ENCODE peak calls at places on chromosomes 16 and 17, in nine cellular contexts. M is BJ, N is IMR-90, E is heart left ventricle, W is heart right ventricle, G is fibroblast of the aortic adventitia, P is K562, J is cardiac muscle cell, V is fibroblast of mammary gland. B is an unnamed sample.

GRCh38 chr16:4936181-4936990 is 562 bp downstream of the PPL start:
- DNase-seq in M (no peak), J (no peak), N (no peak), E (no peak), V (no peak), G (no peak), W (peak; percentile 32), P (peak; percentile 55), B (no peak)

GRCh38 chr17:78324391-78325075 is 35.3 kb downstream of the SOCS3 start:
- DNase-seq in J (peak; percentile 96), P (no peak), E (peak; percentile 92), G (peak; percentile 85), N (peak; percentile 89), V (peak; percentile 89), M (peak; percentile 77), W (peak; percentile 89), B (peak; percentile 88)

GRCh38 chr16:70740174-70740918 is 54.5 kb upstream of the MTSS2 start:
- DNase-seq in M (no peak), J (no peak), N (no peak), V (no peak), E (no peak), P (no peak), G (no peak), W (no peak), B (no peak)

GRCh38 chr17:16877102-16877501 is 94.8 kb downstream of the TNFRSF13B start:
- DNase-seq in V (peak; percentile 33), N (no peak), W (no peak), E (no peak), M (no peak), J (no peak), G (no peak), P (no peak), B (no peak)

GRCh38 chr17:74442670-74443515 is 11.0 kb downstream of the GPRC5C start:
- DNase-seq in P (peak; percentile 62), N (no peak), E (peak; percentile 94), J (peak; percentile 78), M (no peak), G (peak; percentile 22), W (peak; percentile 93), V (peak; percentile 75), B (no peak)

GRCh38 chr16:4202615-4203014 is 39.3 kb downstream of the SRL start:
- DNase-seq in W (no peak), N (no peak), E (no peak), G (no peak), P (no peak), M (no peak), J (no peak), V (no peak), B (no peak)

GRCh38 chr16:4865231-4865860 is 18.1 kb downstream of the UBN1 start:
- DNase-seq in P (no peak), N (no peak), G (no peak), V (no peak), J (no peak), W (no peak), E (no peak), M (no peak), B (no peak)

GRCh38 chr16:31120129-31120528 is 2.7 kb downstream of the KAT8 start:
- DNase-seq in E (no peak), J (no peak), M (no peak), N (no peak), P (no peak), W (no peak), V (no peak), G (no peak), B (no peak)

GRCh38 chr17:68322630-68323029 is 31.3 kb downstream of the ARSG start:
- DNase-seq in G (no peak), N (no peak), V (no peak), E (no peak), W (no peak), J (no peak), M (no peak), P (no peak), B (no peak)

GRCh38 chr16:55242667-55243066 is 81.3 kb upstream of the IRX6 start:
- DNase-seq in M (no peak), G (no peak), E (no peak), N (no peak), J (no peak), P (no peak), W (no peak), V (no peak), B (no peak)

GRCh38 chr16:53899471-53899870 is 195.5 kb downstream of the FTO start:
- DNase-seq in N (no peak), P (no peak), M (no peak), W (no peak), J (peak; percentile 33), V (peak; percentile 38), G (peak; percentile 25), E (no peak), B (no peak)

GRCh38 chr16:88999457-89000206 is 22.6 kb upstream of the CBFA2T3 start:
- DNase-seq in W (no peak), P (peak; percentile 88), N (no peak), V (peak; percentile 6), J (peak; percentile 12), G (no peak), E (no peak), M (no peak), B (no peak)

GRCh38 chr16:48101069-48101674 is 54.6 kb downstream of the ABCC12 start:
- DNase-seq in J (no peak), G (peak; percentile 25), V (no peak), W (no peak), E (no peak), M (no peak), P (no peak), N (no peak), B (no peak)

GRCh38 chr16:9549487-9549886 is 458.0 kb downstream of the HAPSTR1 start:
- DNase-seq in N (no peak), J (no peak), V (no peak), M (no peak), G (no peak), P (no peak), W (no peak), E (no peak), B (no peak)

GRCh38 chr16:51134269-51134812 is 16.7 kb downstream of the SALL1 start:
- DNase-seq in N (no peak), M (no peak), W (no peak), J (peak; percentile 5), G (no peak), V (no peak), E (no peak), P (no peak), B (no peak)

DNA sequence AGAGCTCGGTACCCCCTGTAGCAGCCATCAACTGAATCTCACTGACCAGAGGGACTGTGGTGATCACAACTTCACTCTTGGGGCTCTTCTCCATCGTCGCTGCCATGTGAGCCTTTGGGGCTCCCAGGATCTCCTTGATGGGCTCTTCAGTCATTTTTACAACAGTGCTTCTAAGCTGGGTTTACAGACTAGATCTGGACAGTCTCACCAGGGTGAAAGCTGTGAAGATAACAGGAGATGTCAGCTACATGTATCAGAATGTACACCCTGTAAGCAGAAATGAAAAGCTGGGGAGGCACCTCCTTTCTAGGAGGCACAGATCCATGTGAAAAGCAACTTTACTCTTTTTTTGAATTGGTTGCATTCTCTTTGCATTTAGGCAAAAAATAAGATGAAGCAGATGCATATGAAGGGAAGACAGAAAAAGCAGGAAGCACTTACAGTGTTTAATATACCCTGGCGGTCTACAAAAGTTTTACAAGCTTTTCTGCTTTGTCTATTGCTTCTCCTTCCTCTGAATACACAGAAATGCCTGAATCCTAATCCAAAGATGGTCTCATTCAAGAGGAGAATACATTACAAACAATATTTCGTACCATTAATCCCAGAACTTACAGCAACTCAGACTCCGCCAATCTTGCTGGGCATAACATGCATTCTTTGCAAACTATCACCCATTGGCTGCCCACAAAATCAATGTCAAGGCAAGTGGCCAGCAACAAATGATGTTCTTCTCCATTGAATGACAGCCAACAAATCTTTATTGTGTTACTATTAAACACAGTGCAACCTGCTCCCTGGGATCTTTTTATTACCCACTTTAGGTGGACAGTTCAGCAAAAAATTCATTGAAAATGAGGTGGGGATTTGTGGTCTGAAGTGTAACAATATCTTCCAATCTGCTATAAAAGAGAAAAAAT is 1.5 kb downstream of the TMEM100 start:
- DNase-seq in N (no peak), P (no peak), G (no peak), V (no peak), J (no peak), E (no peak), M (no peak), W (no peak), B (no peak)
- H3K4me3 ChIP-seq in N (no peak overlapping the region), P (no peak overlapping the region), G (no peak overlapping the region), V (peak overlapping the region; percentile 1), J (no peak overlapping the region), E (peak overlapping the region; percentile 40), M (no peak overlapping the region), W (peak overlapping the region; percentile 44), B (peak overlapping the region; percentile 85)

DNA sequence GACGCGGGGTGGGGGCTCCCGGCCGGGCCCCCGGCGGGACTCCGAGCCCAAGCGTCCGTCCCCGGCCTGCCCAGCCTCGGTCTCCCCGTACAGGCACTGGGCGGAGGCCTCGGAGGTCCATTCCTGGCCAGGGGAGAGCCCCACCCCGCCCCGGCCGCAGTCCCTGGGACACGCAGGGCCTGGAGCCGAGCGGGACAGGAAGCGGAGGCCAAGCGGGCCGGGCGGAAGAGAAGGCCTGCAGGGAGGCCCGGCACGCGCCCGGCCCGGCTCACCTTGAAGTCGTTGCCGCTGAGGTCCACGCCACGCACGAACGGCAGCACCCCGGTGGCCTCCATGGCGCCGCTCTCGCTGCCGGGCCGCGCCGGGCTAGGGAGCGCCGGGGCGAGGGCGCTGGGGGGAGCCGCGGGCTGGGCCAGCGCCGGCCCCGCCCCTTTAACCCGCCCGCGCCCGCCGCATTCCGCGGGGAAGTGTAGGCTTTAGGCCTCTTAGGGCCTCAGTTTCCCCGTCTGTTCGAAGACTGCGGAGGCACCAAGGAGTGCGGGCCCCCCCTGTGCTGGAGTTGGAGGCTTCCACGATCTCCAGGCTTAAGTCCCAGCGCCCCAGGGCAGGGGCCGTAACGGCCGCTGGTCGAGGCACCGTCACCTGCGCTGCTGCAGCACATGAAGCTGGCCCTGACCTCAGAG is at the start of gene FLII:
- DNase-seq in E (no peak), P (peak; percentile 71), M (no peak), W (peak; percentile 64), V (no peak), J (peak; percentile 35), G (peak; percentile 28), N (peak; percentile 17), B (peak; percentile 81)
- H3K4me3 ChIP-seq in E (peak within 1 kb of the TSS; percentile 81), P (peak within 1 kb of the TSS; percentile 85), M (peak within 1 kb of the TSS; percentile 90), W (peak within 1 kb of the TSS; percentile 99), V (peak within 1 kb of the TSS; percentile 83), J (peak within 1 kb of the TSS; percentile 83), G (peak within 1 kb of the TSS; percentile 89), N (peak within 1 kb of the TSS; percentile 100), B (peak within 1 kb of the TSS; percentile 91)

DNA sequence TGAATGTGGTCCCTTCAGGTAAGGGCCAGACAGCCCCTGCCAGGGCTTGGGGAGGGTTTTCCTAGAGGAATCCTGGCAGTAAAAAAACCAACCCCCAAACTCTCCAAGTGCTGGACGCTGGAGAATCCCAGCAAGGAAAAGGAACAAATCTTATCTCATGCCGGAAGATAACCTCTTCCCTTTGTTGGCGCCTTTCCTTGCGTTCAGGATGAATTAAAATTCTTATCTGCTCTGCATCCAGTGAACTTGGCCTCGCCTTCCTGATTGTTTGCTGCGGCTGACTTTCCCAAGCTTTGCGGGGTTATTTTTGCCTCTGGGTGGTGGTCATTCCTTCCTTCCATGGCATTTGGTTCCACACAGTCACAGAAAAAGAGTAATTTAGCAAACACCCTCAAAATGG is 77.6 kb downstream of the MRC2 start:
- DNase-seq in P (no peak), E (no peak), G (peak; percentile 51), V (no peak), J (peak; percentile 37), W (no peak), N (no peak), M (no peak), B (no peak)
- H3K4me3 ChIP-seq in P (no peak overlapping the region), E (peak overlapping the region; percentile 91), G (peak overlapping the region; percentile 41), V (peak overlapping the region; percentile 62), J (peak overlapping the region; percentile 69), W (peak overlapping the region; percentile 73), N (peak overlapping the region; percentile 81), M (peak overlapping the region; percentile 56), B (peak overlapping the region; percentile 81)

GRCh38 chr16:56653218-56653617 is 1.5 kb downstream of the MT1B start:
- DNase-seq in P (no peak), G (no peak), E (no peak), V (no peak), N (no peak), W (no peak), J (no peak), M (no peak), B (no peak)
- H3K4me3 ChIP-seq in P (no peak overlapping the region), G (no peak overlapping the region), E (no peak overlapping the region), V (no peak overlapping the region), N (no peak overlapping the region), W (no peak overlapping the region), J (no peak overlapping the region), M (no peak overlapping the region), B (no peak overlapping the region)